ENCODE peak calls at places on chromosome 2, in four cellular contexts. I is small intestine, O is dorsolateral prefrontal cortex, Z is GM23248. G is an unnamed sample.

GRCh38 chr2:145822892-145823534 is 1303.1 kb upstream of the ZEB2 start:
- DNase-seq in I (no peak), Z (no peak), O (no peak), G (no peak)

GRCh38 chr2:197405582-197405981 is 29.2 kb downstream of the SF3B1 start:
- DNase-seq in I (no peak), Z (no peak), O (no peak), G (no peak)

GRCh38 chr2:45814951-45815621 is 163.6 kb downstream of the PRKCE start:
- DNase-seq in I (no peak), Z (no peak), O (no peak), G (no peak)

GRCh38 chr2:2797797-2798196 is 466.7 kb upstream of the MYT1L start:
- DNase-seq in Z (no peak), I (no peak), O (no peak), G (no peak)

GRCh38 chr2:240133401-240133800 is 2.7 kb downstream of the COPS9 start:
- DNase-seq in O (no peak), Z (no peak), I (no peak), G (no peak)

GRCh38 chr2:191115391-191115790 is 35.4 kb downstream of the STAT4 start:
- DNase-seq in Z (peak), O (no peak), I (peak), G (peak)

GRCh38 chr2:60472026-60472425 is 81.4 kb downstream of the BCL11A start:
- DNase-seq in O (no peak), Z (no peak), I (no peak), G (no peak)

GRCh38 chr2:26709323-26710110 is 17.0 kb downstream of the KCNK3 start:
- DNase-seq in O (no peak), I (no peak), Z (no peak), G (no peak)

GRCh38 chr2:21288299-21288698 is 164.5 kb downstream of the TDRD15 start:
- DNase-seq in O (no peak), Z (no peak), I (no peak), G (no peak)

GRCh38 chr2:4190548-4190947 is 487.2 kb downstream of the DCDC2C start:
- DNase-seq in O (no peak), Z (no peak), I (no peak), G (no peak)

GRCh38 chr2:142868281-142868762 is 9.1 kb upstream of the KYNU start:
- DNase-seq in I (peak), Z (peak), O (no peak), G (no peak)

GRCh38 chr2:125564471-125564870 is 1091.5 kb upstream of the GYPC start:
- DNase-seq in Z (no peak), I (no peak), O (no peak), G (no peak)

GRCh38 chr2:195037072-195037471 is 620.0 kb upstream of the SLC39A10 start:
- DNase-seq in I (peak), Z (no peak), O (no peak), G (no peak)

GRCh38 chr2:212536385-212537310 is 2.0 kb downstream of the ERBB4 start:
- DNase-seq in O (no peak), I (no peak), Z (peak), G (no peak)

GRCh38 chr2:112577756-112578155 is 6.7 kb upstream of the CHCHD5 start:
- DNase-seq in Z (peak), O (no peak), I (no peak), G (peak)

GRCh38 chr2:211611061-211611518 is 927.5 kb downstream of the ERBB4 start:
- DNase-seq in O (no peak), I (peak), Z (peak), G (no peak)

GRCh38 chr2:22788749-22789148 is 596.2 kb upstream of the KLHL29 start:
- DNase-seq in I (no peak), O (no peak), Z (no peak), G (no peak)

GRCh38 chr2:8119782-8120551 is 561.9 kb upstream of the ID2 start:
- DNase-seq in O (no peak), Z (peak), I (peak), G (peak)

GRCh38 chr2:155026646-155027045 is 328.2 kb downstream of the KCNJ3 start:
- DNase-seq in I (no peak), O (no peak), Z (no peak), G (no peak)

GRCh38 chr2:237378650-237379049 is 35.3 kb downstream of the COL6A3 start:
- DNase-seq in I (no peak), O (no peak), Z (no peak), G (no peak)

GRCh38 chr2:160334028-160334729 is 134.1 kb upstream of the ITGB6 start:
- DNase-seq in O (no peak), I (no peak), Z (peak), G (peak)

DNA sequence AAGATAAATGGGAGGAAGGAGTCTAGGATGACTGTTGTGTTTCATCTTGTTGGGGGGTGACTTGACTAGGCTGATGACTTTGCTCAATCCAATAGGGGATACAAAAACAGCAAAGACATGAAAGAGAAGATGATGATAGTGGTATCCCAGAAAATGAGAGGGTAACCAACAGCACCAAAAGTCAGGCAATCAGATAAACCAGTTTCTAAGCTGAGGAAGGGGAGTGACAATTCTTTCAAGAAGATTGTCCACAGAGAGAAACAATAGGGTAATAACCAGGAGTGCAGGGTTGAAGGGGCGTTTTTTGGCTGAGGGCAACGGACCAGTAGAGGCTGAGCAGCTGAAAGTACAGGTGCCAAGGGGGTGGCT is 7.7 kb upstream of the KCMF1 start:
- DNase-seq in Z (no peak), O (no peak), I (no peak), G (no peak)
- H3K27ac ChIP-seq in Z (peak), O (no peak), I (no peak), G (peak)

DNA sequence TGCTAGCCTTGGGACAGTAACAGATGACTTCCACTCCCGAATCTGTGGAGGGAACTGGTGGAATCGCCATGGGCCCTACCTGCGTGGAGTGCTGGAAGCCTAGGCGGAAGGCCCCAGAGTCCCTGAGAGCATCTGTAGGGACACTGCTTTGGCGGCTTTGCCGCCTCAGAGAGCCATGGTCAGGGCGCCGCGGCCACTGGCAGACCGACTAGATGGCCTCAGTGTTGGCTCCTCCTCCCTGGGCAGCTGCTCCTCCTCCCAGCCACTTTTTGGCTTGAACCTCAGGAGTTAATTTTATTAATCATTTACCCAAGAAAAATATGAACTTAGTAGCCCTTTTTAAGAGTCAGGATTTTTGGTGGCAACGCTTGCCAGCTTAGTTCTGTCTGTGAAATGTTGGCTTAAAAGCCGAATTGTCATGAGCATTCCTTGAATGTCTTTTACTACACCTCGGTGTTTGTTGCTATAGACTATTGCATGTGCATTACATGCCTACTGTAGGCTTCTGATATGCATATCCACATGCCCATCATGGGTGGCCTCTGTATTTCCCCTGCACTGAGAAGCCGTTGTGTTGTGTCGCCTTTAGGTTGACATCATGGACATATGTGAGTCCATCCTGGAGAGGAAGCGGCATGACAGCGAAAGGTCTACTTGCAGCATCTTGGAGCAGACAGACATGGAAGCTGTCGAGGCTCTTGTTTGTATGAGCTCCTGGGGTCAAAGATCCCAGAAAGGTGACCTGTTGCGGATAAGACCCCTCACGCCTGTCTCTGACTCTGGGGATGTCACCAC is 2.4 kb downstream of the KLF11 start:
- DNase-seq in I (no peak), Z (peak), O (no peak), G (no peak)
- H3K27ac ChIP-seq in I (no peak), Z (no peak), O (peak), G (no peak)

DNA sequence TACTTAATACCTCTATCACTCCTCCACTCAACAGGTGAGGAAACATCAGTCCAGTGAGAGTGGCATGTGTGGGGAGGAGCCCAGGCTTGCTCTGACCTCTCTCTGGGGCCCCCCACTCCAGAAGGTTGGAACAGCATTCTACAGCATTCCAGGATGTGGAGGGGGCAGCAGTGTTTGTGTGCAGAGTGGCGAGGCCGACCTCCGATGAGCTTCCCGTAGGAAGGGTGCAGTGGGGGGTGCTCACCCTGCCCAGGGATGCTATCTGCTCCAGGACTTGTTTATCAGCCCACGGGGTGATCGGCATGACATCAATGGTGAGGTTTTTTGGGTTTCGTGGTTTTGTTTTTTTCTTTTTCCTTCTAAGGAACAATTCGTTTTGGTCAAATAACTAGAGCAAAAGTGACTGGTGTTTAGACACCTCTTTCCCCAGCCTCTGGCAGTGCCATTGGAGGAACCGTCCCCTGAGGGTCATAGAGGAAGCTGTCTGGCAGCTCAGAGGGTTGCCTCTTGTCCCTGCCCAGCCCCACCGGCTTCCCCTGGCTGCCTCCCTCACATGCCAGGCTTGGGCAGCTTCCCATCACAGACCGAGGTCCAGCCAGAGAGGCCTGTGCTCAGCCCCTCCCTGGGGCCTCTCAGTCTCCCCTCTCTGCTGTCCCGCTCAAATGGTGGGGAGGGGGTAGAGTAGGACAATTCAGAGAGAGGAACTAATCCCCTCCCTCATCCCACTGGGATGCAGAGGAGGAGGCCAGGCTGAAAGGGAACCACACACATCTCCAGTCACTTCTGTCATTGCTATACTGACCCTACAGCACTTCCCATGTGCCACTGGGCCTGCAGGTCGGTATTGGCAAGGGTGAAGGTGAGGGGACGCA is 96.5 kb downstream of the ZFP36L2 start:
- DNase-seq in I (no peak), O (no peak), Z (no peak), G (peak)
- H3K27ac ChIP-seq in I (peak), O (peak), Z (no peak), G (no peak)

DNA sequence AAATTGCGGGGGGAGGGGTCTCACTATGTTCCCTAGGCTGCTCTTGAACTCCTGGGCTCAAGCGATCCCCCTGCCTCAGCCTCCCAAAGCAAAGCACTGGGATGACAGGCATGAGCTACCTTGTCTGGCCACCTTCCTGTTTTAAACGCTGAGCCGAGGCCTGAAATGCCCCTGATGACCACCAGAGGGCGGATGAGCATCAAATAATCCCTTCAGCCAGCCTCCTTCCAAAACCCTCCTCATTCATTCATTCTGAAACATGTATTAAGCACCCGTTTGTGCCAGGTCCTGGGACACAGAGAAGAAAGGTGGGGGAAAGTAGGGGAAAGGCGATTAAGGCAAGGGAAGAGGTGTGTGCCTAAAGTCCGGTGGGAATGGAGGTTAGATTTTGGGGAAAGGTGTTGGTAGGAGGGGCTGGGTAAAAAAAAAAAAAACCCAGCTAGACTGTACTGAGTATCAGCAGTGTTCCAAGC is 30.7 kb upstream of the PTMA start:
- DNase-seq in O (peak), I (peak), Z (peak), G (peak)
- H3K27ac ChIP-seq in O (peak), I (no peak), Z (no peak), G (no peak)

GRCh38 chr2:238494573-238494961 is 67.8 kb downstream of the ASB1 start:
- DNase-seq in O (no peak), Z (no peak), I (no peak), G (no peak)

GRCh38 chr2:238493411-238493810 is 66.7 kb downstream of the ASB1 start:
- DNase-seq in Z (no peak), I (no peak), O (no peak), G (no peak)

GRCh38 chr2:238492905-238493304 is 66.2 kb downstream of the ASB1 start:
- DNase-seq in Z (no peak), O (no peak), I (no peak), G (no peak)

GRCh38 chr2:238495422-238495821 is 68.7 kb downstream of the ASB1 start:
- DNase-seq in Z (no peak), I (no peak), O (no peak), G (no peak)

DNA sequence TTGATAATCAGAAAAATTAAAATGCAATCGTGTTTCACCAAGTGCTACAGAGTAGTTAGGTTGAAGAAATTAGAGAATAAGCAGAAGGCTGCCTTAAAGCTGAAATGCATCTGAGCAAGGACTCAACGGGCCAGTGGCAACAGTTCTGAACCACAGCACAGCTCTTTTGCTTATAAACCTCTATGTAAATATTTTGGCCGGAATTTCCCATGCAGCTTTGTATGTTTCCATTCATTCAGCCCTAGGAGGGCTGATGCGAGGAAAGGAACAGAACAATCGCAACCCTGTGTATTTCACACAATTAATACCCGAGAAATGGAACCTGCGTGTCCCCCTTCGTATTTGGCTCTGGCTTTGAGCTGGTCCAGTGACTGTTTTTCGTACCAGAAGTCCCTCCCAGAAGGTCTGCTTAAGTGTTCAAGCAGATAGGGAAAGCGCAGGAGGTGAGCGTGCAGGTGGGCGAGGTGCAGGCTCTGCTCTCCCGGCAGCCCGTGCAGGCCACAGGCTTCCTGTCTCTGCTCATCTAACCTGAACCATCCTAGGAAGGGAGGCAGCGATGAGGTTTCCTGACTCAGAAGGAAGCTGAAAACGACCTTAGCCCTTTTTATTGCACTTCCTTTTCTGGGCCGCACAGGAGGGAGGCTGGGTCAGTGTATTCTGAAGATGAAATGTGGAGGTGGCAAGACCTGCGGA is 67.3 kb downstream of the ASB1 start:
- DNase-seq in I (peak), Z (no peak), O (no peak), G (no peak)
- H3K27ac ChIP-seq in I (no peak), Z (no peak), O (no peak), G (no peak)

DNA sequence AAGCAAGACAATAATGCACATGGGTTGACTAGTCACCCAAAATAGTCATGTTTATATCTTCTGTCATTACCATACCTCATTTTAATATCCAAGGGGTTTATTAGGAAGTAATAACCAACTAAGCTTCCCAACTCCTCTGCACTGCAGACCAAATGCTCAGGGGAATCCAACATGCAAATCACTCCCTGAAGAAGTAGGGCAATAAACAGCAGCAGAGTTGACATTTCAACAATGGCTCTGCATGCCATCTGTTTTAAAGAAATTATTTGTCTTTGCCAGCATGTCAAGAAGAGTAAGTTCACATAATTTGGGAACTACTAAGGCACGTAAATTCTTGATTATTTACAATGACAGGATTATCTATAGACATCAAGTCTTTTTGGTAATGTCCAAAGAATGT is 84.4 kb upstream of the LYPD1 start:
- DNase-seq in I (no peak), O (no peak), Z (no peak), G (no peak)
- H3K27ac ChIP-seq in I (no peak), O (no peak), Z (no peak), G (no peak)

GRCh38 chr2:218889937-218890336 is 9.3 kb downstream of the WNT10A start:
- DNase-seq in I (no peak), O (no peak), Z (no peak), G (no peak)

GRCh38 chr2:218893349-218894167 is 12.9 kb downstream of the WNT10A start:
- DNase-seq in Z (no peak), O (no peak), I (no peak), G (no peak)

GRCh38 chr2:218892693-218893348 is 12.2 kb downstream of the WNT10A start:
- DNase-seq in Z (peak), O (peak), I (peak), G (peak)

GRCh38 chr2:218890369-218890768 is 9.7 kb downstream of the WNT10A start:
- DNase-seq in I (no peak), O (no peak), Z (no peak), G (no peak)

DNA sequence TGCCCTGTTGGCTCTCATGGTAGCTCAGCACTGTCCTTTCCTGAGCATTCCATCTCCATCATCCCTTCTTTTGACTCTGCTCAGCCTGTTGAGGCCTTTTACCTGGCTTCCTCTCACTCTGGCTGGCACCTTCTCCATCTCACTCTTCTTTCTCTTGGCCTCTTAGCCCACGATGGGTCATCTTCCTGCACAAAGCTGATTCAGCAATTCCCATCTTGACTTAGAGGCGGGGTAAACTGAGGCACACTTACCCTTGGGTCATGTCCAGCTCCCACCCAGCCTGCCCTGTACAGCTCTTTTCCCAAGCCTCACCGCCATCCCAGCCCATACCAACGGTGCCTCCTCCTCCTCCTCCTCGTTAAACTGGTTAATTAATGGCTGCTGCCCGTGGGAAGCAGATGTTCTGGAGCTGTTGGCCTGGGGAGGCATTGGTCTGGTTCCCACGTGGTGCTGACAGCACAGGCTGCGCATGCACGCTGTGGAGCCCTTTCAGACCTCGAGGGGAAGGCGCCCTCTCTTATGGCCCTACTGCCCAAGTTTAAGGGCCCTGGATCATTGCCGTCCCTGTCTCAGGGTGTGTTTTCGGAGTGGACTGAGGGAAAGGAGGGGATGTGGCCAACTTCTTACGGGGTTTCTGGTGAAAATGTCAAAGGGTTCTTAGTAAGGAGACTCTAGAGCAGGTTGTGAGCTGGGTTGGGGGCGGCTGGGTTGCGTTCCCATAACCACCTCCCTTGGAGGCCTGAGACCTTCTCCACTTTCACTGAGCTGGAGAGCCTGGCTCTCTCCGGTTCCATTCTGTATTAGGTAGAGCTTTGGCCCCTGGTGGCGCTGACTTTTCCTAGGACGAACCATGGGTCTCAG is 10.9 kb downstream of the WNT10A start:
- DNase-seq in I (no peak), Z (no peak), O (no peak), G (no peak)
- H3K27ac ChIP-seq in I (no peak), Z (no peak), O (no peak), G (no peak)

GRCh38 chr2:96769816-96770215 is 9.1 kb downstream of the CNNM4 start:
- DNase-seq in Z (peak), O (peak), I (no peak), G (no peak)

GRCh38 chr2:96770451-96770850 is 9.7 kb downstream of the CNNM4 start:
- DNase-seq in Z (no peak), O (no peak), I (no peak), G (no peak)

GRCh38 chr2:96764253-96764637 is 3.5 kb downstream of the CNNM4 start:
- DNase-seq in O (no peak), Z (peak), I (no peak), G (no peak)

GRCh38 chr2:96767135-96767871 is 6.6 kb downstream of the CNNM4 start:
- DNase-seq in Z (no peak), I (peak), O (no peak), G (no peak)

GRCh38 chr2:96768083-96768561 is 7.4 kb downstream of the CNNM4 start:
- DNase-seq in Z (no peak), I (peak), O (no peak), G (no peak)
- H3K27ac ChIP-seq in Z (no peak), I (peak), O (no peak), G (no peak)

GRCh38 chr2:233489143-233489542 is 77.4 kb downstream of the USP40 start:
- DNase-seq in O (no peak), Z (no peak), I (no peak), G (no peak)
- H3K27ac ChIP-seq in O (peak), Z (no peak), I (no peak), G (no peak)

GRCh38 chr2:189559579-189560272 is 20.9 kb downstream of the SLC40A1 start:
- DNase-seq in Z (no peak), I (no peak), O (no peak), G (no peak)
- H3K27ac ChIP-seq in Z (no peak), I (no peak), O (no peak), G (no peak)